ENCODE peak calls at places on chromosomes 12 and 14, in nine cellular contexts. One of them, this sample, is unnamed.

GRCh38 chr12:47882796-47883546 is 21.8 kb downstream of the VDR start:
- DNase-seq in cardiac muscle cell: no peak
- DNase-seq in stimulated activated naive CD4-positive, alpha-beta T cell: peak; percentile 15
- DNase-seq in GDM1: no peak
- DNase-seq in activated T-helper 1 cell treated with Interleukin-2 at 50 U/mL for 16 hours: no peak
- DNase-seq in nucleus accumbens: no peak
- DNase-seq in suprapubic skin: no peak
- DNase-seq in ACHN: no peak
- DNase-seq in heart right ventricle: no peak
- DNase-seq in this sample: no peak

GRCh38 chr14:58060077-58060476 is 91.9 kb downstream of the ARMH4 start:
- DNase-seq in nucleus accumbens: no peak
- DNase-seq in stimulated activated naive CD4-positive, alpha-beta T cell: no peak
- DNase-seq in activated T-helper 1 cell treated with Interleukin-2 at 50 U/mL for 16 hours: no peak
- DNase-seq in GDM1: no peak
- DNase-seq in ACHN: no peak
- DNase-seq in suprapubic skin: no peak
- DNase-seq in heart right ventricle: no peak
- DNase-seq in cardiac muscle cell: no peak
- DNase-seq in this sample: no peak

GRCh38 chr12:111285191-111285590 is 83.7 kb downstream of the PHETA1 start:
- DNase-seq in suprapubic skin: no peak
- DNase-seq in stimulated activated naive CD4-positive, alpha-beta T cell: no peak
- DNase-seq in activated T-helper 1 cell treated with Interleukin-2 at 50 U/mL for 16 hours: no peak
- DNase-seq in GDM1: no peak
- DNase-seq in nucleus accumbens: no peak
- DNase-seq in ACHN: no peak
- DNase-seq in cardiac muscle cell: no peak
- DNase-seq in heart right ventricle: no peak
- DNase-seq in this sample: no peak

GRCh38 chr12:42716521-42716920 is 127.0 kb upstream of the PRICKLE1 start:
- DNase-seq in heart right ventricle: no peak
- DNase-seq in activated T-helper 1 cell treated with Interleukin-2 at 50 U/mL for 16 hours: no peak
- DNase-seq in nucleus accumbens: no peak
- DNase-seq in ACHN: no peak
- DNase-seq in cardiac muscle cell: peak; percentile 61
- DNase-seq in stimulated activated naive CD4-positive, alpha-beta T cell: no peak
- DNase-seq in GDM1: no peak
- DNase-seq in suprapubic skin: no peak
- DNase-seq in this sample: no peak

GRCh38 chr14:80523518-80524117 is 312.3 kb upstream of the DIO2 start:
- DNase-seq in suprapubic skin: no peak
- DNase-seq in GDM1: no peak
- DNase-seq in heart right ventricle: no peak
- DNase-seq in cardiac muscle cell: no peak
- DNase-seq in activated T-helper 1 cell treated with Interleukin-2 at 50 U/mL for 16 hours: no peak
- DNase-seq in stimulated activated naive CD4-positive, alpha-beta T cell: no peak
- DNase-seq in nucleus accumbens: no peak
- DNase-seq in ACHN: no peak
- DNase-seq in this sample: no peak

GRCh38 chr12:65449400-65449799 is 170.9 kb downstream of the MSRB3 start:
- DNase-seq in heart right ventricle: no peak
- DNase-seq in stimulated activated naive CD4-positive, alpha-beta T cell: no peak
- DNase-seq in GDM1: no peak
- DNase-seq in cardiac muscle cell: no peak
- DNase-seq in suprapubic skin: no peak
- DNase-seq in nucleus accumbens: no peak
- DNase-seq in activated T-helper 1 cell treated with Interleukin-2 at 50 U/mL for 16 hours: no peak
- DNase-seq in ACHN: no peak
- DNase-seq in this sample: no peak

GRCh38 chr14:105053421-105053820 is 11.8 kb downstream of the GPR132 start:
- DNase-seq in nucleus accumbens: no peak
- DNase-seq in suprapubic skin: no peak
- DNase-seq in stimulated activated naive CD4-positive, alpha-beta T cell: no peak
- DNase-seq in ACHN: no peak
- DNase-seq in heart right ventricle: no peak
- DNase-seq in GDM1: no peak
- DNase-seq in activated T-helper 1 cell treated with Interleukin-2 at 50 U/mL for 16 hours: no peak
- DNase-seq in cardiac muscle cell: no peak
- DNase-seq in this sample: no peak

GRCh38 chr14:22221508-22221907 is 367.5 kb downstream of the DAD1 start:
- DNase-seq in heart right ventricle: no peak
- DNase-seq in nucleus accumbens: no peak
- DNase-seq in activated T-helper 1 cell treated with Interleukin-2 at 50 U/mL for 16 hours: no peak
- DNase-seq in cardiac muscle cell: peak; percentile 9
- DNase-seq in stimulated activated naive CD4-positive, alpha-beta T cell: no peak
- DNase-seq in suprapubic skin: no peak
- DNase-seq in ACHN: peak; percentile 31
- DNase-seq in GDM1: no peak
- DNase-seq in this sample: no peak

GRCh38 chr14:69573205-69573840 is 1.3 kb downstream of the CCDC177 start:
- DNase-seq in ACHN: no peak
- DNase-seq in GDM1: no peak
- DNase-seq in cardiac muscle cell: no peak
- DNase-seq in stimulated activated naive CD4-positive, alpha-beta T cell: no peak
- DNase-seq in heart right ventricle: no peak
- DNase-seq in nucleus accumbens: no peak
- DNase-seq in suprapubic skin: no peak
- DNase-seq in activated T-helper 1 cell treated with Interleukin-2 at 50 U/mL for 16 hours: no peak
- DNase-seq in this sample: no peak

GRCh38 chr14:99241314-99242035 is 30.5 kb downstream of the BCL11B start:
- DNase-seq in activated T-helper 1 cell treated with Interleukin-2 at 50 U/mL for 16 hours: no peak
- DNase-seq in cardiac muscle cell: no peak
- DNase-seq in ACHN: no peak
- DNase-seq in suprapubic skin: no peak
- DNase-seq in stimulated activated naive CD4-positive, alpha-beta T cell: peak; percentile 61
- DNase-seq in GDM1: no peak
- DNase-seq in heart right ventricle: no peak
- DNase-seq in nucleus accumbens: no peak
- DNase-seq in this sample: no peak

GRCh38 chr12:119980247-119980646 is 8.8 kb upstream of the BICDL1 start:
- DNase-seq in suprapubic skin: no peak
- DNase-seq in heart right ventricle: no peak
- DNase-seq in activated T-helper 1 cell treated with Interleukin-2 at 50 U/mL for 16 hours: no peak
- DNase-seq in cardiac muscle cell: no peak
- DNase-seq in stimulated activated naive CD4-positive, alpha-beta T cell: no peak
- DNase-seq in ACHN: no peak
- DNase-seq in nucleus accumbens: no peak
- DNase-seq in GDM1: no peak
- DNase-seq in this sample: no peak

GRCh38 chr12:124927325-124928094 is 13.1 kb upstream of the UBC start:
- DNase-seq in heart right ventricle: peak; percentile 87
- DNase-seq in activated T-helper 1 cell treated with Interleukin-2 at 50 U/mL for 16 hours: peak; percentile 83
- DNase-seq in GDM1: no peak
- DNase-seq in stimulated activated naive CD4-positive, alpha-beta T cell: no peak
- DNase-seq in suprapubic skin: peak; percentile 95
- DNase-seq in cardiac muscle cell: peak; percentile 84
- DNase-seq in nucleus accumbens: no peak
- DNase-seq in ACHN: peak; percentile 97
- DNase-seq in this sample: no peak

GRCh38 chr12:27703720-27704452 is 6.7 kb upstream of the MRPS35 start:
- DNase-seq in ACHN: peak; percentile 94
- DNase-seq in cardiac muscle cell: peak; percentile 93
- DNase-seq in GDM1: peak; percentile 57
- DNase-seq in heart right ventricle: no peak
- DNase-seq in nucleus accumbens: peak; percentile 16
- DNase-seq in stimulated activated naive CD4-positive, alpha-beta T cell: peak; percentile 24
- DNase-seq in activated T-helper 1 cell treated with Interleukin-2 at 50 U/mL for 16 hours: peak; percentile 32
- DNase-seq in suprapubic skin: no peak
- DNase-seq in this sample: peak; percentile 99